ENCODE peak calls at places on chromosomes 5 and 9, in eight cellular contexts. T, Y, N, O, I, A, V and M are unnamed samples.

GRCh38 chr5:128927644-128928043 is 37.6 kb upstream of the SLC27A6 start:
- DNase-seq in T (no peak), Y (no peak), N (no peak), O (no peak), V (no peak), A (no peak), I (no peak), M (no peak)

GRCh38 chr9:7145361-7146069 is 387.7 kb downstream of the KDM4C start:
- DNase-seq in Y (no peak), I (no peak), O (no peak), V (no peak), T (no peak), N (no peak), A (no peak), M (peak; percentile 87)

GRCh38 chr9:6818292-6818922 is 60.6 kb downstream of the KDM4C start:
- DNase-seq in Y (no peak), O (no peak), V (no peak), I (no peak), T (no peak), A (no peak), N (no peak), M (no peak)

GRCh38 chr5:126074538-126074937 is 348.7 kb upstream of the GRAMD2B start:
- DNase-seq in O (no peak), T (no peak), I (no peak), V (no peak), A (no peak), N (no peak), Y (no peak), M (no peak)

GRCh38 chr5:61162832-61163567 is 732 bp upstream of the SMIM15 start:
- DNase-seq in N (no peak), T (no peak), O (no peak), V (no peak), Y (peak; percentile 43), I (peak; percentile 20), A (no peak), M (peak; percentile 3)

GRCh38 chr5:107743357-107744000 is 72.7 kb upstream of the EFNA5 start:
- DNase-seq in V (no peak), A (no peak), O (no peak), N (no peak), Y (peak; percentile 68), I (no peak), T (no peak), M (no peak)

GRCh38 chr5:180133971-180134508 is 62.5 kb upstream of the RNF130 start:
- DNase-seq in T (no peak), A (no peak), N (no peak), Y (no peak), I (no peak), O (no peak), V (no peak), M (no peak)

GRCh38 chr9:15834541-15834940 is 281.7 kb downstream of the CCDC171 start:
- DNase-seq in I (peak; percentile 33), O (no peak), Y (peak; percentile 7), V (no peak), N (no peak), T (no peak), A (no peak), M (no peak)

GRCh38 chr5:62343428-62343827 is 37.4 kb downstream of the KIF2A start:
- DNase-seq in O (no peak), A (no peak), V (no peak), Y (no peak), N (no peak), T (no peak), I (no peak), M (no peak)

GRCh38 chr5:139960723-139961383 is 82.2 kb downstream of the NRG2 start:
- DNase-seq in V (no peak), I (no peak), N (no peak), O (no peak), T (no peak), A (no peak), Y (no peak), M (no peak)

GRCh38 chr5:148543727-148544126 is 110.6 kb downstream of the HTR4 start:
- DNase-seq in T (no peak), Y (no peak), N (no peak), O (no peak), A (no peak), I (no peak), V (no peak), M (no peak)